ENCODE peak calls at places on chromosome 15, in four cellular contexts. One of them, this sample, is unnamed.
A peak's percentile ranks its signal among the peaks of the same experiment; 100 is the strongest.

GRCh38 chr15:50774450-50774849 is 8.9 kb upstream of the SPPL2A start:
- DNase-seq in stimulated activated CD4-positive, alpha-beta T cell treated with anti-CD3 and anti-CD28 coated beads, TNF-alpha, amount 100 ng/mL, for 24 hours: no peak
- DNase-seq in stimulated activated CD8-positive, alpha-beta memory T cell treated with anti-CD3 and anti-CD28 coated beads, Interleukin-15, amount 100 ng/mL, for 1 hour: no peak
- DNase-seq in posterior cingulate gyrus: no peak
- DNase-seq in this sample: no peak

GRCh38 chr15:69200773-69201745 is 40.6 kb downstream of the GLCE start:
- DNase-seq in stimulated activated CD8-positive, alpha-beta memory T cell treated with anti-CD3 and anti-CD28 coated beads, Interleukin-15, amount 100 ng/mL, for 1 hour: no peak
- DNase-seq in stimulated activated CD4-positive, alpha-beta T cell treated with anti-CD3 and anti-CD28 coated beads, TNF-alpha, amount 100 ng/mL, for 24 hours: no peak
- DNase-seq in posterior cingulate gyrus: no peak
- DNase-seq in this sample: no peak

GRCh38 chr15:94673801-94674200 is 442.4 kb downstream of the MCTP2 start:
- DNase-seq in stimulated activated CD8-positive, alpha-beta memory T cell treated with anti-CD3 and anti-CD28 coated beads, Interleukin-15, amount 100 ng/mL, for 1 hour: no peak
- DNase-seq in stimulated activated CD4-positive, alpha-beta T cell treated with anti-CD3 and anti-CD28 coated beads, TNF-alpha, amount 100 ng/mL, for 24 hours: no peak
- DNase-seq in posterior cingulate gyrus: no peak
- DNase-seq in this sample: no peak

GRCh38 chr15:20295238-20295811 is 246.3 kb downstream of the GOLGA6L6 start:
- DNase-seq in stimulated activated CD4-positive, alpha-beta T cell treated with anti-CD3 and anti-CD28 coated beads, TNF-alpha, amount 100 ng/mL, for 24 hours: no peak
- DNase-seq in stimulated activated CD8-positive, alpha-beta memory T cell treated with anti-CD3 and anti-CD28 coated beads, Interleukin-15, amount 100 ng/mL, for 1 hour: no peak
- DNase-seq in posterior cingulate gyrus: no peak
- DNase-seq in this sample: no peak

GRCh38 chr15:61175024-61175423 is 54.1 kb downstream of the RORA start:
- DNase-seq in stimulated activated CD4-positive, alpha-beta T cell treated with anti-CD3 and anti-CD28 coated beads, TNF-alpha, amount 100 ng/mL, for 24 hours: no peak
- DNase-seq in stimulated activated CD8-positive, alpha-beta memory T cell treated with anti-CD3 and anti-CD28 coated beads, Interleukin-15, amount 100 ng/mL, for 1 hour: no peak
- DNase-seq in posterior cingulate gyrus: no peak
- DNase-seq in this sample: no peak

GRCh38 chr15:60941448-60941847 is 287.7 kb downstream of the RORA start:
- DNase-seq in stimulated activated CD8-positive, alpha-beta memory T cell treated with anti-CD3 and anti-CD28 coated beads, Interleukin-15, amount 100 ng/mL, for 1 hour: no peak
- DNase-seq in posterior cingulate gyrus: no peak
- DNase-seq in stimulated activated CD4-positive, alpha-beta T cell treated with anti-CD3 and anti-CD28 coated beads, TNF-alpha, amount 100 ng/mL, for 24 hours: no peak
- DNase-seq in this sample: no peak

GRCh38 chr15:32774022-32774421 is 56.2 kb downstream of the GREM1 start:
- DNase-seq in stimulated activated CD8-positive, alpha-beta memory T cell treated with anti-CD3 and anti-CD28 coated beads, Interleukin-15, amount 100 ng/mL, for 1 hour: no peak
- DNase-seq in stimulated activated CD4-positive, alpha-beta T cell treated with anti-CD3 and anti-CD28 coated beads, TNF-alpha, amount 100 ng/mL, for 24 hours: no peak
- DNase-seq in posterior cingulate gyrus: no peak
- DNase-seq in this sample: no peak

GRCh38 chr15:29071907-29072273 is 186.1 kb downstream of the APBA2 start:
- DNase-seq in stimulated activated CD4-positive, alpha-beta T cell treated with anti-CD3 and anti-CD28 coated beads, TNF-alpha, amount 100 ng/mL, for 24 hours: no peak
- DNase-seq in posterior cingulate gyrus: no peak
- DNase-seq in stimulated activated CD8-positive, alpha-beta memory T cell treated with anti-CD3 and anti-CD28 coated beads, Interleukin-15, amount 100 ng/mL, for 1 hour: no peak
- DNase-seq in this sample: no peak

GRCh38 chr15:50145451-50145872 is 26.4 kb upstream of the ATP8B4 start:
- DNase-seq in stimulated activated CD4-positive, alpha-beta T cell treated with anti-CD3 and anti-CD28 coated beads, TNF-alpha, amount 100 ng/mL, for 24 hours: no peak
- DNase-seq in posterior cingulate gyrus: no peak
- DNase-seq in stimulated activated CD8-positive, alpha-beta memory T cell treated with anti-CD3 and anti-CD28 coated beads, Interleukin-15, amount 100 ng/mL, for 1 hour: no peak
- DNase-seq in this sample: peak; percentile 47

This sample was measured in iPS DF 6.9.